ENCODE peak calls at places on chromosome 6, in seven cellular contexts. One of them, this sample, is unnamed.

GRCh38 chr6:25297823-25298507 is 18.8 kb downstream of the CARMIL1 start:
- DNase-seq in SK-MEL-5: no peak
- DNase-seq in 8988T: no peak
- DNase-seq in fibroblast of the conjunctiva: no peak
- DNase-seq in left colon: no peak
- DNase-seq in DND-41: no peak
- DNase-seq in stimulated activated CD4-positive, alpha-beta T cell treated with anti-CD3 and anti-CD28 coated beads, Interleukin-1b, Interleukin-23, amount 100 ng/mL, for 4 hours: no peak
- DNase-seq in this sample: no peak

GRCh38 chr6:3205913-3206312 is 21.5 kb downstream of the TUBB2B start:
- DNase-seq in SK-MEL-5: peak; percentile 30
- DNase-seq in stimulated activated CD4-positive, alpha-beta T cell treated with anti-CD3 and anti-CD28 coated beads, Interleukin-1b, Interleukin-23, amount 100 ng/mL, for 4 hours: no peak
- DNase-seq in left colon: no peak
- DNase-seq in fibroblast of the conjunctiva: peak; percentile 95
- DNase-seq in DND-41: no peak
- DNase-seq in 8988T: no peak
- DNase-seq in this sample: no peak

GRCh38 chr6:74259931-74260330 is 563.9 kb downstream of the CD109 start:
- DNase-seq in 8988T: no peak
- DNase-seq in DND-41: no peak
- DNase-seq in SK-MEL-5: no peak
- DNase-seq in left colon: no peak
- DNase-seq in stimulated activated CD4-positive, alpha-beta T cell treated with anti-CD3 and anti-CD28 coated beads, Interleukin-1b, Interleukin-23, amount 100 ng/mL, for 4 hours: no peak
- DNase-seq in fibroblast of the conjunctiva: no peak
- DNase-seq in this sample: no peak

GRCh38 chr6:158312672-158313397 is 570 bp downstream of the TULP4 start:
- DNase-seq in left colon: no peak
- DNase-seq in DND-41: no peak
- DNase-seq in stimulated activated CD4-positive, alpha-beta T cell treated with anti-CD3 and anti-CD28 coated beads, Interleukin-1b, Interleukin-23, amount 100 ng/mL, for 4 hours: no peak
- DNase-seq in SK-MEL-5: no peak
- DNase-seq in 8988T: no peak
- DNase-seq in fibroblast of the conjunctiva: no peak
- DNase-seq in this sample: no peak

GRCh38 chr6:109087661-109088264 is 6.9 kb downstream of the SESN1 start:
- DNase-seq in SK-MEL-5: peak; percentile 68
- DNase-seq in 8988T: no peak
- DNase-seq in fibroblast of the conjunctiva: no peak
- DNase-seq in DND-41: no peak
- DNase-seq in stimulated activated CD4-positive, alpha-beta T cell treated with anti-CD3 and anti-CD28 coated beads, Interleukin-1b, Interleukin-23, amount 100 ng/mL, for 4 hours: no peak
- DNase-seq in left colon: no peak
- DNase-seq in this sample: no peak

GRCh38 chr6:127518710-127519468 is at the start of gene MTCL3:
- DNase-seq in fibroblast of the conjunctiva: no peak
- DNase-seq in SK-MEL-5: no peak
- DNase-seq in stimulated activated CD4-positive, alpha-beta T cell treated with anti-CD3 and anti-CD28 coated beads, Interleukin-1b, Interleukin-23, amount 100 ng/mL, for 4 hours: peak; percentile 39
- DNase-seq in left colon: no peak
- DNase-seq in 8988T: no peak
- DNase-seq in DND-41: no peak
- DNase-seq in this sample: no peak

GRCh38 chr6:38195113-38195635 is 375.6 kb downstream of the ZFAND3 start:
- DNase-seq in fibroblast of the conjunctiva: no peak
- DNase-seq in left colon: no peak
- DNase-seq in SK-MEL-5: no peak
- DNase-seq in stimulated activated CD4-positive, alpha-beta T cell treated with anti-CD3 and anti-CD28 coated beads, Interleukin-1b, Interleukin-23, amount 100 ng/mL, for 4 hours: no peak
- DNase-seq in DND-41: no peak
- DNase-seq in 8988T: no peak
- DNase-seq in this sample: no peak

GRCh38 chr6:160085226-160085625 is 36.4 kb upstream of the SLC22A1 start:
- DNase-seq in SK-MEL-5: no peak
- DNase-seq in DND-41: no peak
- DNase-seq in stimulated activated CD4-positive, alpha-beta T cell treated with anti-CD3 and anti-CD28 coated beads, Interleukin-1b, Interleukin-23, amount 100 ng/mL, for 4 hours: no peak
- DNase-seq in left colon: no peak
- DNase-seq in fibroblast of the conjunctiva: no peak
- DNase-seq in 8988T: no peak
- DNase-seq in this sample: no peak

GRCh38 chr6:134539865-134540323 is 222.0 kb upstream of the SGK1 start:
- DNase-seq in stimulated activated CD4-positive, alpha-beta T cell treated with anti-CD3 and anti-CD28 coated beads, Interleukin-1b, Interleukin-23, amount 100 ng/mL, for 4 hours: no peak
- DNase-seq in left colon: no peak
- DNase-seq in 8988T: no peak
- DNase-seq in SK-MEL-5: peak; percentile 99
- DNase-seq in fibroblast of the conjunctiva: no peak
- DNase-seq in DND-41: peak; percentile 29
- DNase-seq in this sample: no peak

This sample was measured in GDM1.